ENCODE peak calls at places on chromosomes 6 and 20, in six cellular contexts. One of them, this sample, is unnamed.

GRCh38 chr6:98904096-98904495 is 43.6 kb downstream of the FBXL4 start:
- DNase-seq in HFF-Myc: no peak
- DNase-seq in upper lobe of right lung: no peak
- DNase-seq in tibial artery: no peak
- DNase-seq in CD8-positive, alpha-beta T cell: no peak
- DNase-seq in IMR-90: peak
- DNase-seq in this sample: no peak

GRCh38 chr6:158869010-158869603 is 49.9 kb upstream of the EZR start:
- DNase-seq in CD8-positive, alpha-beta T cell: no peak
- DNase-seq in upper lobe of right lung: no peak
- DNase-seq in tibial artery: peak
- DNase-seq in HFF-Myc: no peak
- DNase-seq in IMR-90: no peak
- DNase-seq in this sample: no peak

GRCh38 chr20:22791877-22792525 is 207.6 kb upstream of the FOXA2 start:
- DNase-seq in HFF-Myc: no peak
- DNase-seq in IMR-90: no peak
- DNase-seq in CD8-positive, alpha-beta T cell: no peak
- DNase-seq in upper lobe of right lung: no peak
- DNase-seq in tibial artery: no peak
- DNase-seq in this sample: peak

GRCh38 chr20:23021941-23022340 is 13.2 kb upstream of the SSTR4 start:
- DNase-seq in tibial artery: no peak
- DNase-seq in upper lobe of right lung: no peak
- DNase-seq in CD8-positive, alpha-beta T cell: no peak
- DNase-seq in HFF-Myc: peak
- DNase-seq in IMR-90: peak
- DNase-seq in this sample: peak

GRCh38 chr6:117992856-117993255 is 85.8 kb downstream of the SLC35F1 start:
- DNase-seq in tibial artery: no peak
- DNase-seq in HFF-Myc: no peak
- DNase-seq in upper lobe of right lung: no peak
- DNase-seq in IMR-90: no peak
- DNase-seq in CD8-positive, alpha-beta T cell: no peak
- DNase-seq in this sample: no peak

GRCh38 chr6:37334047-37334446 is 19.7 kb upstream of the RNF8 start:
- DNase-seq in tibial artery: no peak
- DNase-seq in HFF-Myc: no peak
- DNase-seq in CD8-positive, alpha-beta T cell: no peak
- DNase-seq in IMR-90: no peak
- DNase-seq in upper lobe of right lung: no peak
- DNase-seq in this sample: no peak

GRCh38 chr20:33971147-33971775 is 22.4 kb upstream of the RALY start:
- DNase-seq in IMR-90: no peak
- DNase-seq in tibial artery: no peak
- DNase-seq in upper lobe of right lung: no peak
- DNase-seq in CD8-positive, alpha-beta T cell: no peak
- DNase-seq in HFF-Myc: no peak
- DNase-seq in this sample: no peak

GRCh38 chr6:11460001-11460668 is 77.4 kb upstream of the TMEM170B start:
- DNase-seq in HFF-Myc: peak
- DNase-seq in IMR-90: peak
- DNase-seq in tibial artery: no peak
- DNase-seq in CD8-positive, alpha-beta T cell: no peak
- DNase-seq in upper lobe of right lung: no peak
- DNase-seq in this sample: peak

GRCh38 chr20:44810391-44811149 is at the start of gene RIMS4:
- DNase-seq in HFF-Myc: no peak
- DNase-seq in CD8-positive, alpha-beta T cell: no peak
- DNase-seq in tibial artery: no peak
- DNase-seq in IMR-90: no peak
- DNase-seq in upper lobe of right lung: no peak
- DNase-seq in this sample: peak

GRCh38 chr6:13711384-13711725 is 280 bp downstream of the RANBP9 start:
- DNase-seq in upper lobe of right lung: no peak
- DNase-seq in tibial artery: peak
- DNase-seq in CD8-positive, alpha-beta T cell: peak
- DNase-seq in IMR-90: no peak
- DNase-seq in HFF-Myc: no peak
- DNase-seq in this sample: peak

GRCh38 chr6:106084106-106084963 is 1.8 kb upstream of the PRDM1 start:
- DNase-seq in upper lobe of right lung: no peak
- DNase-seq in CD8-positive, alpha-beta T cell: no peak
- DNase-seq in IMR-90: peak
- DNase-seq in tibial artery: no peak
- DNase-seq in HFF-Myc: peak
- DNase-seq in this sample: peak

GRCh38 chr20:16104783-16105182 is 468.5 kb downstream of the KIF16B start:
- DNase-seq in IMR-90: no peak
- DNase-seq in upper lobe of right lung: no peak
- DNase-seq in tibial artery: no peak
- DNase-seq in CD8-positive, alpha-beta T cell: no peak
- DNase-seq in HFF-Myc: no peak
- DNase-seq in this sample: no peak

GRCh38 chr6:107786709-107787588 is 37.2 kb downstream of the SCML4 start:
- DNase-seq in IMR-90: no peak
- DNase-seq in CD8-positive, alpha-beta T cell: peak
- DNase-seq in tibial artery: no peak
- DNase-seq in HFF-Myc: no peak
- DNase-seq in upper lobe of right lung: no peak
- DNase-seq in this sample: no peak

GRCh38 chr6:33962186-33962585 is 158.4 kb upstream of the MLN start:
- DNase-seq in CD8-positive, alpha-beta T cell: no peak
- DNase-seq in upper lobe of right lung: peak
- DNase-seq in tibial artery: no peak
- DNase-seq in HFF-Myc: no peak
- DNase-seq in IMR-90: peak
- DNase-seq in this sample: peak

GRCh38 chr6:158040051-158040803 is 58.6 kb downstream of the SYNJ2 start:
- DNase-seq in IMR-90: peak
- DNase-seq in tibial artery: peak
- DNase-seq in HFF-Myc: peak
- DNase-seq in upper lobe of right lung: peak
- DNase-seq in CD8-positive, alpha-beta T cell: no peak
- DNase-seq in this sample: peak

GRCh38 chr6:53579338-53579737 is 34.4 kb upstream of the GCLC start:
- DNase-seq in IMR-90: no peak
- DNase-seq in HFF-Myc: no peak
- DNase-seq in CD8-positive, alpha-beta T cell: no peak
- DNase-seq in upper lobe of right lung: no peak
- DNase-seq in tibial artery: no peak
- DNase-seq in this sample: no peak

GRCh38 chr20:35598899-35599775 is 16.5 kb upstream of the SPAG4 start:
- DNase-seq in CD8-positive, alpha-beta T cell: no peak
- DNase-seq in tibial artery: no peak
- DNase-seq in HFF-Myc: no peak
- DNase-seq in IMR-90: no peak
- DNase-seq in upper lobe of right lung: peak
- DNase-seq in this sample: no peak

GRCh38 chr20:59472059-59472458 is 132.3 kb upstream of the PHACTR3 start:
- DNase-seq in CD8-positive, alpha-beta T cell: no peak
- DNase-seq in HFF-Myc: no peak
- DNase-seq in upper lobe of right lung: no peak
- DNase-seq in tibial artery: no peak
- DNase-seq in IMR-90: no peak
- DNase-seq in this sample: no peak

GRCh38 chr20:37469531-37469930 is 51.5 kb upstream of the NNAT start:
- DNase-seq in IMR-90: no peak
- DNase-seq in upper lobe of right lung: no peak
- DNase-seq in CD8-positive, alpha-beta T cell: no peak
- DNase-seq in HFF-Myc: no peak
- DNase-seq in tibial artery: no peak
- DNase-seq in this sample: no peak

GRCh38 chr6:79997728-79998127 is 6.7 kb upstream of the TTK start:
- DNase-seq in CD8-positive, alpha-beta T cell: no peak
- DNase-seq in HFF-Myc: no peak
- DNase-seq in tibial artery: no peak
- DNase-seq in upper lobe of right lung: no peak
- DNase-seq in IMR-90: no peak
- DNase-seq in this sample: no peak

GRCh38 chr20:62447143-62447869 is 20.0 kb upstream of the RBBP8NL start:
- DNase-seq in HFF-Myc: no peak
- DNase-seq in CD8-positive, alpha-beta T cell: no peak
- DNase-seq in IMR-90: no peak
- DNase-seq in upper lobe of right lung: no peak
- DNase-seq in tibial artery: no peak
- DNase-seq in this sample: no peak

GRCh38 chr6:134201716-134202115 is 116.2 kb downstream of the SGK1 start:
- DNase-seq in IMR-90: no peak
- DNase-seq in CD8-positive, alpha-beta T cell: no peak
- DNase-seq in tibial artery: no peak
- DNase-seq in upper lobe of right lung: no peak
- DNase-seq in HFF-Myc: no peak
- DNase-seq in this sample: no peak

DNA sequence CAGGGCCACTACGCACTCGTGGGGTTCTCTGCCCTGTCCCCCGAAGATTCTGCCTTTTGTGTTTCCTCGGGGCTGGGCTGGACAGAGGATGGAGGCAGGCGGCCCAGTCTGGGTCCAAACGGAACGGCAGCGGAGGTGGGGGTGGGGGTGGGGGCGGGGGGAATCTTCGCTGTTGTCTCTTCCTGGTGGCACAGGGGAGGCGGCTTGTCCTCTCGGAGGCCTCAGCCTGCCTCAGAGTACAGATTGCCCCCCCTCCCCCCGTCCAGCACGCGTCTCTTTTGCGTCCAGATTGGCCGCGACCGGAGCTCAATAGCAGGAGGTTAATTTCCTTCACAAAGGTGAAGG is 1.4 kb upstream of the INSM1 start:
- DNase-seq in upper lobe of right lung: no peak
- DNase-seq in tibial artery: no peak
- DNase-seq in HFF-Myc: no peak
- DNase-seq in CD8-positive, alpha-beta T cell: no peak
- DNase-seq in IMR-90: no peak
- DNase-seq in this sample: no peak
- H3K4me3 ChIP-seq in upper lobe of right lung: no peak
- H3K4me3 ChIP-seq in tibial artery: no peak
- H3K4me3 ChIP-seq in HFF-Myc: no peak
- H3K4me3 ChIP-seq in CD8-positive, alpha-beta T cell: no peak
- H3K4me3 ChIP-seq in IMR-90: no peak
- H3K4me3 ChIP-seq in this sample: no peak

GRCh38 chr6:152129606-152130249 is 322.2 kb downstream of the ESR1 start:
- DNase-seq in IMR-90: peak
- DNase-seq in upper lobe of right lung: no peak
- DNase-seq in tibial artery: no peak
- DNase-seq in HFF-Myc: no peak
- DNase-seq in CD8-positive, alpha-beta T cell: no peak
- DNase-seq in this sample: no peak
- H3K4me3 ChIP-seq in IMR-90: peak
- H3K4me3 ChIP-seq in upper lobe of right lung: peak
- H3K4me3 ChIP-seq in tibial artery: peak
- H3K4me3 ChIP-seq in HFF-Myc: no peak
- H3K4me3 ChIP-seq in CD8-positive, alpha-beta T cell: no peak
- H3K4me3 ChIP-seq in this sample: no peak

DNA sequence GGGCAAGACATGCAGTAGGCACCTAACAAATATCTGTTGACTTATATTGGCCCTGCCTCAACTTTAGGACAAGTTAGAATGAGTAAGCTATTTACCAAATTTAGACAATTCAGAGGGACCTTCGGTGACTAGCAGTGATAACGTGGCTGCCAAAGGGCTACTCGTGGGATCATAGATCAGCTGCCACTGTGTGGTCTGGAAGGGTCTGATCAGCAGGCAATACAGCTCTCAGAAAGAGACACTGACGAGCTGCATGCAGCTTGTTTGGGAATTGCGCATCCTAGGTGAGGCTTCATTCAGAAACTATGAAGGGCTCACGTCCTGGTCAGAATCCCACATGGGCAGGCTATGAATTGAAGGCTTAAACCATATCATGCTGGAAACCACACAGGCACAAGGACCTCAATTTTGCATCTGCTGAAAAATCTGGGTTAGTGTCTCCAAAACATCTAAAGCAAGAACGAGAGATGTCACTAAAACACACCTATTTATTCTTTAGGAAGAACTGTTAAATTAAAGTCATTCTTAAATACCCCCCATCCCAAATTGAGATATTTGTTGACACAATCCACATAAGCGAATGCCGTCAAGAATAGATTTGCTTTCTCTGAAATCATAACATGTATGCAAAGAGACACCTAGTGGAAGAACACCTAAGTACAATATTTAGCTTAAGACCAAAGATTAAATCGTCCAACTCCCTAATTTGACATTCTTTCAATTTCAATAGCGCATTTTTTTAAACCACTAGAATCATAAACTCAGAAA is 79.6 kb downstream of the IPCEF1 start:
- DNase-seq in upper lobe of right lung: no peak
- DNase-seq in CD8-positive, alpha-beta T cell: no peak
- DNase-seq in tibial artery: no peak
- DNase-seq in HFF-Myc: no peak
- DNase-seq in IMR-90: peak
- DNase-seq in this sample: peak
- H3K4me3 ChIP-seq in upper lobe of right lung: peak
- H3K4me3 ChIP-seq in CD8-positive, alpha-beta T cell: peak
- H3K4me3 ChIP-seq in tibial artery: no peak
- H3K4me3 ChIP-seq in HFF-Myc: no peak
- H3K4me3 ChIP-seq in IMR-90: no peak
- H3K4me3 ChIP-seq in this sample: no peak

DNA sequence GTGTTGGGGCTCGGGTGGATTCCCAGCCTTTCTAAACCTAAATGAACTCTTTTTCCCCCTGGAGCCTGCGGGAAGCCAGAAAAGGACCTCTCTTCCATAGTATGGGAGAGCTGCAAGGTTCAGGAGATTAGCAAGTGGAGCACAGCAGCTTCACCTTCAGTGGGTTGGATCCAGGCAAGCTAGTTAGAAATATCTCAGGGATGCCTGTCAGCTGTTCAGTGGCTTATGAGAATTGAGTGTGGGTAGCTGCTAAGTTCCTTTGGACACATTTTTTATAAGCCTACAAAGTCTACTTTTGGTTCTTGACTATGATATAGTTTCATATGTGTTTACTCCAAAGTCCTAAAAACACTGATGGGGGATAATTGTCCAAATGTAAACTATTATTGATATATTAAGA is 642.1 kb downstream of the EPM2A start:
- DNase-seq in HFF-Myc: no peak
- DNase-seq in IMR-90: no peak
- DNase-seq in upper lobe of right lung: no peak
- DNase-seq in CD8-positive, alpha-beta T cell: no peak
- DNase-seq in tibial artery: no peak
- DNase-seq in this sample: no peak
- H3K4me3 ChIP-seq in HFF-Myc: no peak
- H3K4me3 ChIP-seq in IMR-90: no peak
- H3K4me3 ChIP-seq in upper lobe of right lung: no peak
- H3K4me3 ChIP-seq in CD8-positive, alpha-beta T cell: no peak
- H3K4me3 ChIP-seq in tibial artery: no peak
- H3K4me3 ChIP-seq in this sample: no peak

DNA sequence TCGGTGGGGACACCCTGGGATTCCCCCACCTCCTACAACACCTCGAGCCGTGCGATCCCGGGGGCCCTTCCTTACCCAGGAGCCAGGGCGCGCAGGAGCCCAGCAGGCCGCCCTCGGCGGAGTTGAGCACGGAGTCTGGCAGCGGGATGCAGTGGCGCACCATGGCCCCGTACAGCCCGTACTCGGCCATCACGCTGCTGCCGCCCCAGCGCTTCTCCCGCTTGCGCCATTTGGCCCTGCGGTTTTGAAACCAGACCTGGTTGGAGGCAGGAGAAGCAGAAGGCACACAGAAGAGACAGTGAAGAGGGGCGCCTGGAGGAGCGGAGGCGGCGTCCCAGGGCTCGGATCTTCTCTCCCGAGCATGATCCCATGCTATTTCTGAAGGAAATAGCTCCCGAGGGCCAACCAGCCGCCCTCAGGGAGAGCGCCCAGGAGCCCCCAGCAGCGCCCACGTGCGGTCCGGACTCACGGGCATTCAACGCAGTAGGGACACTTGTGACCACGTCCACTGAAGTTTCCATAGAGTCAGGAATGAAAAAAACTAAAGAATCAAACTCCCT is 4.3 kb downstream of the VSX1 start:
- DNase-seq in tibial artery: peak
- DNase-seq in CD8-positive, alpha-beta T cell: no peak
- DNase-seq in HFF-Myc: no peak
- DNase-seq in upper lobe of right lung: peak
- DNase-seq in IMR-90: peak
- DNase-seq in this sample: peak
- H3K4me3 ChIP-seq in tibial artery: peak
- H3K4me3 ChIP-seq in CD8-positive, alpha-beta T cell: no peak
- H3K4me3 ChIP-seq in HFF-Myc: peak
- H3K4me3 ChIP-seq in upper lobe of right lung: peak
- H3K4me3 ChIP-seq in IMR-90: no peak
- H3K4me3 ChIP-seq in this sample: no peak

This sample was measured in epithelial cell of esophagus.